ENCODE peak calls at places on chromosomes 5 and 9, in four cellular contexts. N, E, V and I are unnamed samples.

GRCh38 chr5:34657550-34657921 is 1.4 kb downstream of the RAI14 start:
- DNase-seq in E (peak; percentile 16), V (no peak), N (no peak), I (peak; percentile 21)

GRCh38 chr5:172733179-172733973 is 37.6 kb downstream of the DUSP1 start:
- DNase-seq in E (peak; percentile 51), N (no peak), V (no peak), I (no peak)

GRCh38 chr5:19987594-19988345 is at the start of gene CDH18:
- DNase-seq in N (no peak), E (no peak), V (no peak), I (peak; percentile 22)

GRCh38 chr9:1875921-1876448 is 139.2 kb upstream of the SMARCA2 start:
- DNase-seq in N (no peak), V (peak; percentile 97), E (no peak), I (no peak)

GRCh38 chr5:98794001-98794400 is 20.5 kb downstream of the RGMB start:
- DNase-seq in V (no peak), N (no peak), E (no peak), I (no peak)

GRCh38 chr9:15121591-15121990 is 185.4 kb downstream of the TTC39B start:
- DNase-seq in N (no peak), E (no peak), V (no peak), I (no peak)

GRCh38 chr5:109653840-109654239 is 35.9 kb upstream of the MAN2A1 start:
- DNase-seq in N (no peak), V (no peak), E (no peak), I (no peak)

GRCh38 chr5:59540366-59540765 is 353.2 kb downstream of the PDE4D start:
- DNase-seq in V (no peak), N (no peak), E (no peak), I (no peak)

GRCh38 chr5:68381909-68382308 is 166.4 kb downstream of the PIK3R1 start:
- DNase-seq in E (no peak), V (no peak), N (no peak), I (no peak)

GRCh38 chr9:4143951-4144717 is 155.7 kb downstream of the GLIS3 start:
- DNase-seq in V (no peak), E (peak; percentile 16), N (no peak), I (no peak)

GRCh38 chr9:37984672-37985611 is 81.0 kb upstream of the SLC25A51 start:
- DNase-seq in N (peak; percentile 69), E (no peak), V (no peak), I (no peak)

GRCh38 chr5:57244331-57244730 is 70.5 kb downstream of the GPBP1 start:
- DNase-seq in E (no peak), N (no peak), V (no peak), I (no peak)

GRCh38 chr9:95102572-95102971 is 214.9 kb downstream of the FANCC start:
- DNase-seq in N (no peak), V (no peak), E (no peak), I (no peak)

GRCh38 chr5:75690669-75691068 is 26.6 kb downstream of the POC5 start:
- DNase-seq in N (no peak), V (no peak), E (no peak), I (no peak)

GRCh38 chr5:140145223-140145622 is 19.5 kb downstream of the IGIP start:
- DNase-seq in E (no peak), N (no peak), V (no peak), I (no peak)

GRCh38 chr5:34494111-34494755 is 161.9 kb upstream of the RAI14 start:
- DNase-seq in N (no peak), E (no peak), V (no peak), I (no peak)

GRCh38 chr5:65913519-65913918 is 12.9 kb upstream of the ERBIN start:
- DNase-seq in V (no peak), N (no peak), E (peak; percentile 63), I (no peak)

GRCh38 chr9:130662927-130663257 is 1.5 kb upstream of the PRDM12 start:
- DNase-seq in E (no peak), N (no peak), V (no peak), I (no peak)

GRCh38 chr5:128478386-128479368 is 59.4 kb downstream of the FBN2 start:
- DNase-seq in N (no peak), E (no peak), V (no peak), I (no peak)

GRCh38 chr9:121154782-121155181 is 46.9 kb downstream of the RAB14 start:
- DNase-seq in N (peak; percentile 44), E (no peak), V (no peak), I (no peak)

GRCh38 chr5:76811214-76811613 is 7.6 kb upstream of the F2RL1 start:
- DNase-seq in N (no peak), E (no peak), V (no peak), I (no peak)

GRCh38 chr5:141713616-141714309 is 31.7 kb upstream of the ARAP3 start:
- DNase-seq in V (no peak), N (no peak), E (peak; percentile 9), I (no peak)

GRCh38 chr9:35726876-35727438 is 5.0 kb downstream of the TLN1 start:
- DNase-seq in N (no peak), E (peak; percentile 35), V (no peak), I (no peak)

GRCh38 chr5:76542887-76543690 is 80.1 kb downstream of the F2RL2 start:
- DNase-seq in E (no peak), V (no peak), N (no peak), I (no peak)

GRCh38 chr5:173592050-173592669 is 24.3 kb downstream of the BOD1 start:
- DNase-seq in N (peak; percentile 51), E (no peak), V (no peak), I (peak; percentile 65)

GRCh38 chr5:85334-85995 is 6.5 kb upstream of the PLEKHG4B start:
- DNase-seq in V (no peak), E (no peak), N (no peak), I (no peak)

GRCh38 chr5:65778126-65778525 is 56.1 kb downstream of the NLN start:
- DNase-seq in N (no peak), E (no peak), V (no peak), I (no peak)

GRCh38 chr5:58847041-58847440 is 264.2 kb downstream of the RAB3C start:
- DNase-seq in V (no peak), E (no peak), N (no peak), I (no peak)

GRCh38 chr5:151094054-151094858 is 13.4 kb upstream of the TNIP1 start:
- DNase-seq in N (no peak), E (no peak), V (no peak), I (peak; percentile 43)

GRCh38 chr5:151063136-151063544 is 17.7 kb downstream of the TNIP1 start:
- DNase-seq in E (peak; percentile 12), V (no peak), N (peak; percentile 47), I (peak; percentile 82)

GRCh38 chr5:138241688-138242547 is 28.8 kb upstream of the CDC23 start:
- DNase-seq in V (no peak), N (peak; percentile 53), E (peak; percentile 15), I (no peak)

GRCh38 chr9:136551401-136552116 is 5.7 kb upstream of the NOTCH1 start:
- DNase-seq in V (no peak), N (peak; percentile 78), E (no peak), I (peak; percentile 58)

GRCh38 chr9:136550439-136551085 is 4.7 kb upstream of the NOTCH1 start:
- DNase-seq in E (no peak), V (no peak), N (no peak), I (no peak)

GRCh38 chr9:136554870-136555269 is 9.0 kb upstream of the NOTCH1 start:
- DNase-seq in N (no peak), V (no peak), E (no peak), I (no peak)

GRCh38 chr9:136553581-136553980 is 7.7 kb upstream of the NOTCH1 start:
- DNase-seq in N (no peak), E (no peak), V (no peak), I (no peak)

GRCh38 chr9:136552117-136552685 is 6.4 kb upstream of the NOTCH1 start:
- DNase-seq in V (no peak), E (no peak), N (no peak), I (no peak)
- TF ChIP-seq RAD21 in V (no peak), E (no peak), N (peak; percentile 7), I (no peak)

DNA sequence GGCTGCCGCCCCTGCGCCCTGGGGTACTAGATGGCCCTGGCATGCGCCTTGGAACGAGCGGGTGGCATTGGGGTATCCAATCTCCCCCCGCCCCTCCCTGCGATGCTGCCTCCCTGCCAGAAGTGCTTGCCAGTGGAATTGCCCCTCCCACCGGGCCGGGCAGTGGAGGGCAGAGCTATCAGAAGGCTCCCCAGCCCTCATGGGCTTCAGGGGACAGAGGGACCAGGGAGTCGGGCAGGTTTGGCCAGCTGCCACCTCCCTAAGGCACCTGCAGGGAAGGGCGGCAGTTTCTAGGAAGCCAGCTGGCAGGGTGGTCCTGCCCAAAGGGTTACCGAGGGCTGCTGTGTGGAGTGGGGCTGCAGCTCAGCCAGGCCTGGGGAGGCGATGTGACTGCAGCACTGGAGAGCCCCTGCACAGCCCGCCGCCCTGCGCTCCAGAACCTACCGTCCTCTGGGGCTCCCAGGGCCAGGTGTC is 52.8 kb upstream of the EGFL7 start:
- DNase-seq in V (no peak), E (no peak), N (no peak), I (no peak)
- TF ChIP-seq CHD4 in V (no peak), E (no peak), N (no peak), I (no peak)

GRCh38 chr9:113624721-113625120 is 161.2 kb downstream of the RGS3 start:
- DNase-seq in N (no peak), E (no peak), V (no peak), I (no peak)
- TF ChIP-seq RAD21 in N (no peak), E (no peak), V (no peak), I (no peak)

GRCh38 chr9:124457079-124457886 is 7.0 kb downstream of the ADGRD2 start:
- DNase-seq in E (no peak), N (no peak), V (no peak), I (no peak)
- TF ChIP-seq CHD4 in E (peak; percentile 51), N (peak; percentile 92), V (no peak), I (no peak)

GRCh38 chr5:156326718-156327259 is at the start of gene SGCD:
- DNase-seq in N (no peak), E (no peak), V (no peak), I (peak; percentile 40)
- TF ChIP-seq RAD21 in N (no peak), E (no peak), V (no peak), I (no peak)

DNA sequence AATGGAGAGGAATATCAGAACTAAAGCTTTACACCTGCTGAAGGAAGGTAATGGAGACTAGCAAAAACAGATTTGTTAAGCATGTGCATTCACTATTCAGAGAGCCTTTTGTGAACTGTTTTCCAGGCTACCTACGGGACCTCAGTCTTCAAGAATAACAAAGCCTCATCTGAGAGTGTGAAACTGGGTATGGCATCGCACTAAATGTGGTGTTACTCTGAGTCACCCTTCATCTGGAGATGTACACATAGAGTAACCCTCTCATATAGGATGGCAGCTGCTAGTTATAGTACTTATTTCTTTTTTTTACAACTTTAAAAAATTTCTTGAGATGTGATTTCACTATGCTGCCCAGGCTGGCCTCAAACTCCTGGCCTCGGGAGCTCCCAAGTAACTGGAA is 306.8 kb downstream of the ZNF608 start:
- DNase-seq in N (no peak), E (no peak), V (no peak), I (no peak)
- TF ChIP-seq CHD4 in N (no peak), E (no peak), V (no peak), I (no peak)

GRCh38 chr9:114662081-114662989 is 4.7 kb upstream of the TEX53 start:
- DNase-seq in E (peak; percentile 22), V (no peak), N (peak; percentile 82), I (peak; percentile 92)
- TF ChIP-seq RAD21 in E (peak; percentile 56), V (peak; percentile 69), N (peak; percentile 47), I (peak; percentile 94)